ENCODE peak calls at places on chromosomes 11 and 22, in four cellular contexts. One of them, this sample, is unnamed. For H3K9me1, the result is how much of the 10 kb centered on the place peaks cover.

GRCh38 chr11:32658639-32659406 is 75.2 kb downstream of the EIF3M start:
- DNase-seq in IMR-90: peak
- DNase-seq in K562: no peak
- DNase-seq in keratinocyte: no peak
- DNase-seq in this sample: no peak

GRCh38 chr11:22875869-22876473 is 15.7 kb upstream of the CCDC179 start:
- DNase-seq in IMR-90: peak
- DNase-seq in K562: peak
- DNase-seq in keratinocyte: peak
- DNase-seq in this sample: peak

GRCh38 chr11:119664063-119664572 is 64.9 kb downstream of the NECTIN1 start:
- DNase-seq in IMR-90: peak
- DNase-seq in K562: no peak
- DNase-seq in keratinocyte: no peak
- DNase-seq in this sample: no peak

GRCh38 chr11:93585758-93586157 is 42.6 kb upstream of the SMCO4 start:
- DNase-seq in IMR-90: peak
- DNase-seq in K562: no peak
- DNase-seq in keratinocyte: no peak
- DNase-seq in this sample: no peak

GRCh38 chr11:17991799-17992433 is 20.9 kb downstream of the SERGEF start:
- DNase-seq in IMR-90: peak
- DNase-seq in K562: peak
- DNase-seq in keratinocyte: no peak
- DNase-seq in this sample: peak

GRCh38 chr11:86396403-86396802 is 21.7 kb downstream of the CCDC81 start:
- DNase-seq in IMR-90: peak
- DNase-seq in K562: no peak
- DNase-seq in keratinocyte: no peak
- DNase-seq in this sample: peak

GRCh38 chr11:68584097-68584496 is 100.2 kb upstream of the GAL start:
- DNase-seq in IMR-90: peak
- DNase-seq in K562: peak
- DNase-seq in keratinocyte: no peak
- DNase-seq in this sample: peak

GRCh38 chr11:128116447-128117240 is 470.7 kb downstream of the ETS1 start:
- DNase-seq in IMR-90: no peak
- DNase-seq in K562: no peak
- DNase-seq in keratinocyte: no peak
- DNase-seq in this sample: peak

GRCh38 chr11:129938764-129939163 is 43.4 kb upstream of the NFRKB start:
- DNase-seq in IMR-90: no peak
- DNase-seq in K562: no peak
- DNase-seq in keratinocyte: no peak
- DNase-seq in this sample: no peak

GRCh38 chr11:59600636-59601035 is 14.9 kb downstream of the OSBP start:
- DNase-seq in IMR-90: no peak
- DNase-seq in K562: no peak
- DNase-seq in keratinocyte: no peak
- DNase-seq in this sample: no peak

GRCh38 chr11:134032501-134033091 is 36.3 kb upstream of the JAM3 start:
- DNase-seq in IMR-90: no peak
- DNase-seq in K562: no peak
- DNase-seq in keratinocyte: no peak
- DNase-seq in this sample: no peak

GRCh38 chr22:31263896-31264295 is 28.4 kb downstream of the PIK3IP1 start:
- DNase-seq in IMR-90: no peak
- DNase-seq in K562: no peak
- DNase-seq in keratinocyte: no peak
- DNase-seq in this sample: no peak
- H3K9me1 ChIP-seq in IMR-90: under half
- H3K9me1 ChIP-seq in K562: under half
- H3K9me1 ChIP-seq in keratinocyte: under half
- H3K9me1 ChIP-seq in this sample: under half

GRCh38 chr11:34653031-34653430 is 32.1 kb downstream of the EHF start:
- DNase-seq in IMR-90: no peak
- DNase-seq in K562: no peak
- DNase-seq in keratinocyte: no peak
- DNase-seq in this sample: no peak
- H3K9ac ChIP-seq in IMR-90: no peak
- H3K9ac ChIP-seq in K562: no peak
- H3K9ac ChIP-seq in keratinocyte: peak
- H3K9ac ChIP-seq in this sample: no peak

GRCh38 chr11:70128435-70128906 is 50.4 kb downstream of the ANO1 start:
- DNase-seq in IMR-90: no peak
- DNase-seq in K562: no peak
- DNase-seq in keratinocyte: no peak
- DNase-seq in this sample: peak

GRCh38 chr11:70126494-70126893 is 48.4 kb downstream of the ANO1 start:
- DNase-seq in IMR-90: no peak
- DNase-seq in K562: no peak
- DNase-seq in keratinocyte: peak
- DNase-seq in this sample: no peak

GRCh38 chr11:70130636-70131035 is 52.5 kb downstream of the ANO1 start:
- DNase-seq in IMR-90: no peak
- DNase-seq in K562: no peak
- DNase-seq in keratinocyte: no peak
- DNase-seq in this sample: no peak

GRCh38 chr11:70129051-70129592 is 51.0 kb downstream of the ANO1 start:
- DNase-seq in IMR-90: no peak
- DNase-seq in K562: no peak
- DNase-seq in keratinocyte: no peak
- DNase-seq in this sample: no peak

GRCh38 chr11:70127653-70128434 is 49.7 kb downstream of the ANO1 start:
- DNase-seq in IMR-90: peak
- DNase-seq in K562: no peak
- DNase-seq in keratinocyte: no peak
- DNase-seq in this sample: no peak
- H2AFZ ChIP-seq in IMR-90: peak
- H2AFZ ChIP-seq in K562: no peak
- H2AFZ ChIP-seq in keratinocyte: no peak
- H2AFZ ChIP-seq in this sample: peak

GRCh38 chr22:30470655-30471054 is 1.2 kb downstream of the SEC14L3 start:
- DNase-seq in IMR-90: no peak
- DNase-seq in K562: no peak
- DNase-seq in keratinocyte: no peak
- DNase-seq in this sample: no peak

GRCh38 chr22:30471616-30472318 is at the start of gene SEC14L3:
- DNase-seq in IMR-90: no peak
- DNase-seq in K562: no peak
- DNase-seq in keratinocyte: no peak
- DNase-seq in this sample: no peak

GRCh38 chr22:30474683-30475424 is 3.0 kb upstream of the SEC14L3 start:
- DNase-seq in IMR-90: no peak
- DNase-seq in K562: no peak
- DNase-seq in keratinocyte: no peak
- DNase-seq in this sample: no peak

GRCh38 chr22:30474121-30474520 is 2.3 kb upstream of the SEC14L3 start:
- DNase-seq in IMR-90: no peak
- DNase-seq in K562: no peak
- DNase-seq in keratinocyte: no peak
- DNase-seq in this sample: no peak

GRCh38 chr22:30472994-30473720 is 1.3 kb upstream of the SEC14L3 start:
- DNase-seq in IMR-90: no peak
- DNase-seq in K562: no peak
- DNase-seq in keratinocyte: no peak
- DNase-seq in this sample: no peak
- H3K9me1 ChIP-seq in IMR-90: under half
- H3K9me1 ChIP-seq in K562: under half
- H3K9me1 ChIP-seq in keratinocyte: under half
- H3K9me1 ChIP-seq in this sample: under half

GRCh38 chr11:73320786-73321325 is 12.8 kb downstream of the ARHGEF17 start:
- DNase-seq in IMR-90: peak
- DNase-seq in K562: no peak
- DNase-seq in keratinocyte: no peak
- DNase-seq in this sample: peak
- H3K9ac ChIP-seq in IMR-90: peak
- H3K9ac ChIP-seq in K562: no peak
- H3K9ac ChIP-seq in keratinocyte: no peak
- H3K9ac ChIP-seq in this sample: peak

GRCh38 chr22:46546466-46547178 is 9.2 kb upstream of the CELSR1 start:
- DNase-seq in IMR-90: peak
- DNase-seq in K562: no peak
- DNase-seq in keratinocyte: no peak
- DNase-seq in this sample: peak
- H2AFZ ChIP-seq in IMR-90: peak
- H2AFZ ChIP-seq in K562: no peak
- H2AFZ ChIP-seq in keratinocyte: peak
- H2AFZ ChIP-seq in this sample: peak

DNA sequence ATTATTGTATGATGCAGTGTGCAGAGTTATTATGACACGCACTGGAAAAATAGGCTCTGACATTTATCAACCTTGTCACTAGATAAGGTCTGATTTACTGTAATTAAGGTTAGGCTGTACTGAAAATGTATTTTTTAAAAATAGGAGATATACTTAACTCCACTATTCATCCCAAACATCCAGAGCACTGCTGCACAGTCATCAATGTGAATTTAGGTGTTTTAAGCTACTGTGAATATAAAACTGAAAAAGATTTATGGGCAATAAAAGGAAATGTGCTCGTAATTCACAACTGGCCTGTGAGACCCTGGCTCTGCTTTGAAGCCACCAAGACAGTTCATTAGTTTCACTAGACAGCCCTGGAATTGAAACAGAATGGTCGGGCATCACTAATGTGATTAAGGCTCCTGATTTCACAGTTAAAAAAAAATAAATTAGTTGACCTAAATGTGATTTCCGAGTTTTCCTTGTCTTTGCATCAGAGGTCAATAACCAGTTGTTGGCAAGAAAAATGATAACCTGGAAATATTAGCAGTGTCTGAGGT is 180.4 kb upstream of the GRIA4 start:
- DNase-seq in IMR-90: no peak
- DNase-seq in K562: no peak
- DNase-seq in keratinocyte: no peak
- DNase-seq in this sample: no peak
- H3K9me1 ChIP-seq in IMR-90: under half
- H3K9me1 ChIP-seq in K562: under half
- H3K9me1 ChIP-seq in keratinocyte: under half
- H3K9me1 ChIP-seq in this sample: under half

GRCh38 chr22:37734402-37734700 is 37.5 kb downstream of the TRIOBP start:
- DNase-seq in IMR-90: no peak
- DNase-seq in K562: no peak
- DNase-seq in keratinocyte: no peak
- DNase-seq in this sample: no peak
- H3K9ac ChIP-seq in IMR-90: no peak
- H3K9ac ChIP-seq in K562: no peak
- H3K9ac ChIP-seq in keratinocyte: no peak
- H3K9ac ChIP-seq in this sample: no peak

DNA sequence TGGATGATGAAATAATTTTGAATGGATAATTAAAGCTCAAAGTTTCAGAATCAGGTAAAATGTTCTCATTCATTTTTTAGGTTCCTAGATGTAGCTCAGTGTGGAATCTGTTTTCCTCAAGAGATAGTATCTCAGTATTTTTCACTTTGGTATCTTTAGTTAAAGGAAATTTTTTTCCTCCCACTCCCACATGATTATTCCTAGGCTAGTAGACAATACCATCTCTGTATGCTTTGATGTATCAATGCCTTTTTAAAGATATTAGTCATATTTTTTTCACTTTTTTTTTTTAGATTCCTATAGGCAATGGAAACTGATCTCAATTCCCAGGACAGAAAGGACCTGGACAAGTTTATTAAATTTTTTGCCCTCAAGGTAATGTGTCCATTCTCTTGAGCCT is 26.6 kb downstream of the ATG13 start:
- DNase-seq in IMR-90: no peak
- DNase-seq in K562: no peak
- DNase-seq in keratinocyte: no peak
- DNase-seq in this sample: no peak
- H2AFZ ChIP-seq in IMR-90: no peak
- H2AFZ ChIP-seq in K562: no peak
- H2AFZ ChIP-seq in keratinocyte: no peak
- H2AFZ ChIP-seq in this sample: no peak